ENCODE peak calls at places on chromosomes 2 and 18, in four cellular contexts. I is HepG2, U is GM12878, M is K562. H is an unnamed sample.

GRCh38 chr2:11498543-11499034 is 32.6 kb upstream of the E2F6 start:
- DNase-seq in M (no peak), I (peak; percentile 80), U (peak; percentile 69), H (no peak)

GRCh38 chr2:145736901-145737300 is 1217.0 kb upstream of the ZEB2 start:
- DNase-seq in M (no peak), U (no peak), I (no peak), H (no peak)

GRCh38 chr2:80530442-80531064 is 226.0 kb upstream of the LRRTM1 start:
- DNase-seq in U (peak; percentile 82), I (no peak), M (no peak), H (no peak)

GRCh38 chr18:23689031-23689615 is at the start of gene LAMA3:
- DNase-seq in U (no peak), I (no peak), M (no peak), H (peak; percentile 65)

GRCh38 chr18:36496022-36496421 is 198.5 kb downstream of the FHOD3 start:
- DNase-seq in M (no peak), I (no peak), U (no peak), H (no peak)

GRCh38 chr2:118325556-118325955 is 237.3 kb downstream of the INSIG2 start:
- DNase-seq in I (no peak), M (no peak), U (no peak), H (no peak)

GRCh38 chr2:105910497-105911238 is 166.0 kb downstream of the NCK2 start:
- DNase-seq in I (peak; percentile 62), U (no peak), M (no peak), H (no peak)

GRCh38 chr2:105950521-105951389 is 206.0 kb downstream of the NCK2 start:
- DNase-seq in I (no peak), M (peak; percentile 10), U (no peak), H (no peak)

GRCh38 chr2:149921911-149922616 is 334.5 kb upstream of the MMADHC start:
- DNase-seq in U (no peak), I (no peak), M (no peak), H (no peak)

GRCh38 chr2:231488331-231488730 is 24.0 kb upstream of the NCL start:
- DNase-seq in U (no peak), I (no peak), M (no peak), H (no peak)

GRCh38 chr2:239195318-239195871 is 205.4 kb downstream of the HDAC4 start:
- DNase-seq in I (no peak), U (no peak), M (no peak), H (no peak)

GRCh38 chr2:160229591-160229990 is 29.5 kb upstream of the ITGB6 start:
- DNase-seq in M (no peak), I (no peak), U (no peak), H (no peak)

GRCh38 chr2:143607446-143608110 is 478.4 kb downstream of the ARHGAP15 start:
- DNase-seq in U (no peak), M (no peak), I (no peak), H (no peak)

GRCh38 chr2:224278531-224278930 is 123.4 kb downstream of the FAM124B start:
- DNase-seq in M (no peak), I (no peak), U (no peak), H (no peak)

GRCh38 chr2:239288951-239289481 is 111.8 kb downstream of the HDAC4 start:
- DNase-seq in I (no peak), M (peak; percentile 47), U (peak; percentile 52), H (no peak)

GRCh38 chr2:128268611-128269357 is 49.9 kb downstream of the HS6ST1 start:
- DNase-seq in I (no peak), U (no peak), M (no peak), H (no peak)

GRCh38 chr2:3465844-3466481 is 53.4 kb downstream of the ADI1 start:
- DNase-seq in U (no peak), M (no peak), I (peak; percentile 99), H (peak; percentile 52)

GRCh38 chr2:3493610-3493997 is 25.7 kb downstream of the ADI1 start:
- DNase-seq in U (no peak), M (peak; percentile 85), I (peak; percentile 72), H (peak; percentile 20)

GRCh38 chr18:43068781-43069180 is 46.7 kb downstream of the RIT2 start:
- DNase-seq in I (no peak), U (no peak), M (no peak), H (no peak)

GRCh38 chr2:3522851-3523481 is 3.6 kb upstream of the ADI1 start:
- DNase-seq in M (peak; percentile 53), I (peak; percentile 60), U (no peak), H (no peak)

GRCh38 chr2:172672999-172673726 is 62.5 kb upstream of the RAPGEF4 start:
- DNase-seq in I (no peak), U (no peak), M (no peak), H (no peak)

GRCh38 chr2:57076856-57077255 is 893.1 kb downstream of the CCDC85A start:
- DNase-seq in U (no peak), M (no peak), I (no peak), H (no peak)

GRCh38 chr2:29583104-29583503 is 338.3 kb downstream of the ALK start:
- DNase-seq in I (no peak), U (peak; percentile 47), M (no peak), H (no peak)

GRCh38 chr2:67839242-67839641 is 223.6 kb downstream of the C1D start:
- DNase-seq in I (no peak), M (no peak), U (no peak), H (no peak)

GRCh38 chr18:23137093-23137640 is 1.9 kb downstream of the CABLES1 start:
- DNase-seq in U (no peak), M (no peak), I (no peak), H (no peak)

GRCh38 chr2:154686162-154686561 is 12.3 kb upstream of the KCNJ3 start:
- DNase-seq in U (no peak), I (no peak), M (no peak), H (no peak)

GRCh38 chr18:7918696-7919095 is 351.6 kb downstream of the PTPRM start:
- DNase-seq in I (no peak), M (no peak), U (no peak), H (no peak)

GRCh38 chr2:229927817-229928321 is 5.6 kb downstream of the FBXO36 start:
- DNase-seq in I (no peak), M (no peak), U (no peak), H (no peak)

GRCh38 chr2:215409331-215410127 is 26.3 kb downstream of the FN1 start:
- DNase-seq in U (no peak), M (no peak), I (no peak), H (no peak)

GRCh38 chr18:58046794-58047555 is 2.9 kb downstream of the NEDD4L start:
- DNase-seq in I (peak; percentile 55), M (no peak), U (no peak), H (no peak)

GRCh38 chr2:73716518-73717250 is 20.5 kb downstream of the TPRKB start:
- DNase-seq in U (no peak), M (peak; percentile 77), I (peak; percentile 73), H (no peak)

GRCh38 chr2:134081238-134081637 is 172.6 kb upstream of the MGAT5 start:
- DNase-seq in U (no peak), M (no peak), I (no peak), H (no peak)

GRCh38 chr2:74588664-74589063 is 34.1 kb downstream of the DOK1 start:
- DNase-seq in I (no peak), U (no peak), M (no peak), H (no peak)

GRCh38 chr2:15762449-15762848 is 170.8 kb downstream of the DDX1 start:
- DNase-seq in U (no peak), I (no peak), M (no peak), H (no peak)

DNA sequence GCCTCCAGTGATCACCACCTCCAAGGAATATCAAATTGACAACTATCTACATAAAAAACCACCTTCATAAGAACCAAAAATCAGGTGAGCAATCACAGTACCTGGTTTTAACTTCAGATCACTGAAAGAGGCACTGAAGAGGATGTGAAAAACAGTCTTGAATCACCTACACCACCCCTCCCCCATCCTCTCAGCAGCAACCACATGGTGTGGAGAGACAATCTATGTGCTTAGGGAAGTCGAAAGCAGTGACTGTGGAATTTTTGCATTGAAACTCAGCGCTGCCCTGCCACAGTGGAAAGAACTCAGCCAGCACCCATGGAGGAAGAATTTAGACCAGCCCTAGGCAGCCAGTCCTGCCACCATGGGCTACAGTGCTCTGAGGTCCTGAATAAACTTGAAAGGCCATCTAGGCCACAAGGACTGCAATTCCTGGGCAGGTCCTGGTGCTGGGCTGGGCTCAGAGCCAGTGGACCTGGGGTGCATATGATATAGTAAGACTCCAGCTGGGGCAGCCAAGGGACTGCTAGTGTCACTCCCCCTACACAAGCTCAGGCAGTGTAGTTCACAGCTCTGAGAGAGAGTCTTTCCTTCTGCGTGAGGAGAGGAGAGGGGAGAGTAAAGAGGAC is 75.6 kb downstream of the ATL2 start:
- DNase-seq in I (no peak), U (peak; percentile 48), M (no peak), H (no peak)
- TF ChIP-seq BHLHE40 in I (no peak), U (no peak), M (no peak), H (no peak)

DNA sequence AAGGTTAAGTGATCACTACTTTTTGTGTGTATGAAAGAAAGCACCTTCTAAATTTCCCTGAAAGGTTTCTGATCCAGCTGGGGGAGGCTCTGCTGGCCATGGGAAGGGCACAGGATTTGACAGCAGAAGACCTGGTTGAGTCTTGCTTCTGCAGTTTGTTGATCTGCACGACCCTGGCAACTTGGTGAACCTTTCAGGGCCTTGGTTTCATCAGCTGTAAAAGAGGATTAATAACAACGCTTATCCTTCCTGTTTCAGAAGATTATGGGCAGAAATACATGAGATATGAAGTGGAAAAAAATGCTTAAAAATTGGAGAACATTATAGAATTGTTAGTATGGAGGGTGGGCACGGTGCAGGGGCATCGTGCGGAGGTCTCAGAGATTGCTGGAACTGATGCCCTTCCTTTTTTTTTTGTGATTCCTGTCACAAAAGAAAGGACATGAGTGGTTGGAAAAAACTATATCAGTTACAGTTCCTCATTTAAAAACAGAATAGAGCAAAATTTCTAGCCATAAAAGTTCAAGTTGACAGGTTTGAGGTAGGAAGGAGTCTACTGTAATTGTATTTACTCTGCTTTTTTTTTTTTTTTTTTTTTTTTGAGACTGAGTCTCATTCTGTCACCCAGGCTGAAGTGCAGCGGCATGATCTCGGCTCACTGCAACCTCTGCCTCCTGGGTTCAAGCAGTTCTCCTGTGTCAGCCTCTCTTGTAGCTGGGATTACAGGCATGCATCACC is 47.4 kb downstream of the MFSD6 start:
- DNase-seq in I (no peak), U (no peak), M (no peak), H (no peak)
- TF ChIP-seq KDM1A in I (no peak), U (no peak), M (no peak), H (no peak)

DNA sequence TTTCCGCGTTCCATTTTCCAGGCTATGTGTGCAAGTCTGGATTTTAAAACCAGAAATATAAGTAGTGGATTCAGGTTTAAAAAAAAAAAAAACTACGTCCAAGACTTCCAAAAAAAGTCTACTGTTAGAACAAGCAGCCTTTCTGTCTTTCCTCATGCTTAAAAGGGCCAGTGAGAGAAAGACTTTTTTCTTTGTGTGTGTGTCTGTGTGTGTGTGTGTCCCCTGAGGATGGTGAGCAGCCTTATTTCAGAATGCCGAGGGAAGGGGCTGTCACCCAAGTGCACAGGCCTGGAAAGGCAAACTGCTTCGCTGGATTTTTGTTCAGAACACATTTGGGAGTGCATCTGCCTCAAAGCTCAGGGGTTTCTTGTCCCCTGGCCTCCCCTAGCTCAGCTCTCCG is 98.8 kb downstream of the ZBTB7C start:
- DNase-seq in U (no peak), M (no peak), I (no peak), H (no peak)
- TF ChIP-seq BHLHE40 in U (no peak), M (no peak), I (no peak), H (no peak)

DNA sequence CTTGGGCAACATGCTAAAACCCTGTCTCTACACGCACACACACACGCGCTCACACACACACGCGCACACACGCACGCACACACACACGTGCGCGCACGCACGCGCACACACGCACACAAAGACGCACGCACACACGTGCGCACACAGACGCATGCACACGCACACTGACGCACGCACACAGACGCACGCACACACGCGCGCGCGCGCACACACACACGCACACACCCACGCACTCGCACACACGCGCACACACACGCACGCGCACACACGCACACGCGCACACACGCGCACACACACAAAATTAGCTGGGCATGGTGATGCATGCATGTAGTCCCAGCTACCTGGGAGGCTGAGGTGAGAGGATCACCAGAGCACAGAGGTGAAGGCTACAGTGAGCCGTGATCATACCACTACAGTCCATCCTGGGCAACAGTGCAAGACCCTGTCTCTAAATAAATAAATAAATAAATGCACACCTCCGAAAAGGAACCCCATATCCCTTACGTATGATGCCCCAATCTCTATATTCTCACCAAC is 8.1 kb upstream of the IAH1 start:
- DNase-seq in M (no peak), U (no peak), I (no peak), H (no peak)
- TF ChIP-seq KDM1A in M (no peak), U (no peak), I (no peak), H (no peak)